ENCODE peak calls at places on chromosomes 1 and 21, in four cellular contexts. K is ovary, B is hepatocyte, A is Peyer's patch. U is an unnamed sample.

GRCh38 chr1:107767156-107767582 is 197.8 kb downstream of the VAV3 start:
- DNase-seq in K (no peak), B (peak; percentile 29), A (no peak), U (no peak)

GRCh38 chr1:61183471-61184034 is 101.2 kb downstream of the NFIA start:
- DNase-seq in K (peak; percentile 66), B (peak; percentile 49), A (no peak), U (no peak)

GRCh38 chr1:22328331-22329170 is 123.1 kb upstream of the ZBTB40 start:
- DNase-seq in K (peak; percentile 78), B (no peak), A (peak; percentile 22), U (no peak)

GRCh38 chr1:12542596-12543592 is 75.1 kb downstream of the DHRS3 start:
- DNase-seq in K (no peak), B (no peak), A (no peak), U (no peak)

GRCh38 chr1:210363119-210363518 is 34.4 kb downstream of the HHAT start:
- DNase-seq in K (peak; percentile 38), B (no peak), A (no peak), U (no peak)

GRCh38 chr1:23751050-23751814 is 8.0 kb downstream of the ELOA start:
- DNase-seq in K (no peak), B (peak; percentile 80), A (peak; percentile 66), U (no peak)

GRCh38 chr1:171501305-171502021 is 16.1 kb downstream of the PRRC2C start:
- DNase-seq in K (no peak), B (no peak), A (no peak), U (no peak)

GRCh38 chr1:108983114-108983513 is 19.8 kb upstream of the CLCC1 start:
- DNase-seq in K (no peak), B (no peak), A (no peak), U (no peak)

DNA sequence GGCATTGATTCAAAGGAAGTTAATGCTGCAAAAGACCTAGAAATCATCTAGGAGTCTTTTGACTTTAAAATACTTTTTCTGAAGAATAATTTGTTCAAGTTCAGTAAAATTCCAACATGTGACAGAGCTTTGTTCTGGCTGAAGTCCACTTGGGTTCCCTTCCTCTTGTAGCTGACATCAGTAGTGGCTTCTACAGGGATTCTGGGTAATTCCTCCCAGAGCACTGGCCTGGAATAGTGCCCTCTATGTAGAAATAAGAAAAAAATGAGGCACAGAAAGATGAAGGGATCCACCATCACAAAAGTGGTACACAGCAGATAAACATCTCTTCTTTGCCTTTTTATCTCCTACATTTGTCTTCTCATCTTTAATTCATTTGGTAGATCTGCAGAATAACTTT is 548.1 kb downstream of the LTN1 start:
- DNase-seq in K (no peak), B (no peak), A (no peak), U (no peak)
- TF ChIP-seq CTCF in K (no peak), B (no peak), A (no peak), U (no peak)

DNA sequence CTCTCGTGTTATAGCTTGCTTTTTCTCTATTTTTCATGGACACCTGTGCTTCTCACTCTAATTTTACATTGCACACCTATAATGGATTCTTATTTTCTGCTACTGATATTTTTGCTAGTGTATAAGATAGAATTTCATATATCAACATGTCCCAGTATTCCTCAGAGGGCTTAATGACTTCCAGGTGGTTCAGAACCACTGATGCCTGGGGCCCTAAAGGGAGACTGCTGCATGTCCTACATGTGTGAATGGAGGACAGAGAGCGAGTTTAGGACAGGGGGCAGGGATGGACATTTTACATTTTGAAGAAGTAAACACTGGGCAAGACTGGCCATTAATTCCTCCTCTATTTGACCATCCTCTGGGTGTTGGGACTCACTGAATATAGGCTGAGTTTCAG is 100.6 kb downstream of the DISC1 start:
- DNase-seq in K (no peak), B (no peak), A (no peak), U (no peak)
- H3K4me3 ChIP-seq in K (no peak overlapping the region), B (no peak overlapping the region), A (no peak overlapping the region), U (no peak overlapping the region)

DNA sequence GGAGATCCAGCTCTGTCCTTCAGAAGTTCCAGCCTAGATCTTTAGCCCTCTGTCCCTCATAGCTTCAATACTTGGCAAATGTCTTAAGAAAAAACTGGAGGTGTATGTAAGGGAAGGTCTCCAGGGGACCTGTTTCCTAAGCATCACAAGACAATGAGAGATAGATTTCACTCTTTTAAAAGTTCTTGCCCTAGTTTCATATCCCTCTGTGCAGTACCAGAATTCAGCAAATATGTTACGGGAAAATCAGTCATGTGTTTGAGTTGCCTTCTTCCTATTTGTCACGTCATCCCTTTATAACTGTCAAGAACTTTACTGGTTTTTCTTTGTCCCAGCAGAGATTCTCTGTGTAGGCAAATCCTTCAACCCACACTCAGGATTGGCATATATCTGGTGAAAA is 32.2 kb downstream of the DNASE2B start:
- DNase-seq in K (no peak), B (no peak), A (no peak), U (no peak)
- H3K27ac ChIP-seq in K (no peak overlapping the region), B (no peak overlapping the region), A (no peak overlapping the region), U (no peak overlapping the region)

GRCh38 chr1:201650608-201650933 is 111.6 kb downstream of the NAV1 start:
- DNase-seq in K (no peak), B (no peak), A (no peak), U (no peak)

GRCh38 chr1:201652180-201652579 is 113.3 kb downstream of the NAV1 start:
- DNase-seq in K (no peak), B (no peak), A (no peak), U (no peak)

GRCh38 chr1:201648911-201649775 is 110.2 kb downstream of the NAV1 start:
- DNase-seq in K (peak; percentile 67), B (peak; percentile 61), A (no peak), U (peak; percentile 26)

GRCh38 chr1:201648066-201648910 is 109.4 kb downstream of the NAV1 start:
- DNase-seq in K (peak; percentile 59), B (peak; percentile 77), A (no peak), U (peak; percentile 71)

DNA sequence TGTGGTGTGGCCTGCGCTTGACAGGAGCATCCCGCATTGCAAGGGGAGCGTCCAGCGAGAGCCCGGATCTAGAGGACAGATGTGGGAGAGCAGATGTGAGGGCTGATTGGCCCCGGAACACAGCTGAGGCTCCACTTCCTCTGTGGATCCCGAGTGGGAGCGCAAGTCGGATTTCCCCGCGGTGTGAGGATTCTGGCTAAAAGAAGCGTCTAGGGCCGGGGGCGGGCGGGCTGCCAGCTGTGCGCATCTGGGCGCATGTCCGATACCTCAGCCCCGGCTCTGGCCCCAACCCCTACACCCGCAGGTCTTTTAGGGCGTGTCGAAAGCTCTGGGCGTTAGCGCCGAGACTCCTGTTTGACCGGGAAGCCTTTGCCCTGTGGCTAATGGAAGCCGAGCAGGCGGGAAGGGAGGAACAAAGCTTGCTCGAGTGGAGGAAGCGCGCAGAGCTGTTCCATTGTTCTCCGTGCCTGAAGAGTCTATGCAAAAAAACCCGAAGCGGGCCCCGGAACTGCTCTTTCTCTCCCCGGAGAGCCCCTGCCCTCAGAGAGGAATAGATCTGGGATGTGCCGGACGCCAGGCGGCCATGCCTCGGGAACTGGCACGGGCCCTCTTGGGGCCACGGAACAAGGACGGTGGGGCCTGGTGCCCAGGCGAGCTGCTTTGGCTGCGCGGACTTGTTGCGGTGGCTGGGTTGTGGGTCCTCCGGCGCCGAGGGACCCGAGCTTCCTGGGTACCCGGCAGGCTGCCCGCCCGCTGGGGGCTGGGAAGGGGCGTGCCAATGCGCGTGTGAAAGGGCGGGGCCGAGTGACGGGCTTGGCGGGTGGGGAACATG is 111.1 kb downstream of the NAV1 start:
- DNase-seq in K (peak; percentile 84), B (peak; percentile 88), A (peak; percentile 83), U (peak; percentile 76)
- TF ChIP-seq CTCF in K (no peak), B (no peak), A (no peak), U (no peak)

GRCh38 chr21:44283953-44284352 is 1.7 kb upstream of the AIRE start:
- DNase-seq in K (no peak), B (no peak), A (no peak), U (peak; percentile 22)
- H3K4me3 ChIP-seq in K (no peak overlapping the region), B (no peak overlapping the region), A (no peak overlapping the region), U (no peak overlapping the region)

GRCh38 chr1:53047737-53048344 is 14.2 kb upstream of the PODN start:
- DNase-seq in K (no peak), B (no peak), A (no peak), U (no peak)
- H3K27ac ChIP-seq in K (no peak overlapping the region), B (no peak overlapping the region), A (no peak overlapping the region), U (no peak overlapping the region)

GRCh38 chr1:82778612-82779011 is 977.9 kb downstream of the ADGRL2 start:
- DNase-seq in K (no peak), B (peak; percentile 22), A (no peak), U (no peak)

GRCh38 chr1:82777240-82777639 is 976.5 kb downstream of the ADGRL2 start:
- DNase-seq in K (no peak), B (no peak), A (no peak), U (no peak)

DNA sequence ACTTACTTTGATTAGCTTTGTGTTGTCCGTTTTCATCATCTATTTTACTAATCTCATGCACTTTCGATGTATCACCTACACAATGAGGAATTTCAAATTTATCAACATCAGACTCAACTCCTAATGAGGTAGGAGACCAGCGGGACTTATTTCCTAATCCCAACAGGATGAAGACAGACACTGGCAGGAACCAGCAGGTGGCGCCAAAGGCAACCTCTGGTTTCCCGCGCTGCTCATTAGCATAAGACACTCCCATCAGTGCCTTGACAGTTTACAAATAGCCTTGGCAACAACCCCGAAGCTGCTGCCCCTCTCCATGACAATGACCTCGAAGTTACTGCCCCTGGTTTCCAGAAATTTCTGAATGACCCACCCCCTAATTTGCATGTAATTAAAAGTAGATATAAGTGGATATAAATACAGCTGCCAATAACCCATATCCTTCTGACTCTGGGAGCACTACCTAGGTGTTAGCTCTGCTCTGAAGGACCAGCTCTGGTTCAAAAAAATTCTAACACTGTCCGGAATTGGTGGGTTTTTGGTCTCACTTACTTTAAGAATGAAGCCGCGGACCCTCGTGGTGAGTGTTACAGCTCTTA is 974.8 kb downstream of the ADGRL2 start:
- DNase-seq in K (peak; percentile 29), B (peak; percentile 41), A (peak; percentile 46), U (no peak)
- TF ChIP-seq CTCF in K (no peak), B (peak; percentile 47), A (no peak), U (peak; percentile 14)

GRCh38 chr1:1212780-1213152 is 1.2 kb downstream of the TNFRSF4 start:
- DNase-seq in K (peak; percentile 40), B (no peak), A (peak; percentile 85), U (peak; percentile 57)
- H3K4me3 ChIP-seq in K (no peak overlapping the region), B (no peak overlapping the region), A (peak overlapping the region; percentile 33), U (peak overlapping the region; percentile 51)

GRCh38 chr1:29122662-29122986 is 1.1 kb downstream of the TMEM200B start:
- DNase-seq in K (peak; percentile 82), B (peak; percentile 74), A (peak; percentile 53), U (peak; percentile 79)

GRCh38 chr1:29121951-29122661 is 1.6 kb downstream of the TMEM200B start:
- DNase-seq in K (peak; percentile 80), B (peak; percentile 66), A (no peak), U (peak; percentile 39)

GRCh38 chr1:29120955-29121485 is 2.7 kb downstream of the TMEM200B start:
- DNase-seq in K (peak; percentile 79), B (peak; percentile 78), A (peak; percentile 71), U (peak; percentile 66)

GRCh38 chr1:29120367-29120766 is 3.3 kb downstream of the TMEM200B start:
- DNase-seq in K (no peak), B (no peak), A (no peak), U (no peak)

GRCh38 chr1:29121516-29121937 is 2.2 kb downstream of the TMEM200B start:
- DNase-seq in K (peak; percentile 74), B (peak; percentile 56), A (no peak), U (no peak)
- H3K27ac ChIP-seq in K (peak overlapping the region; percentile 91), B (peak overlapping the region; percentile 98), A (peak overlapping the region; percentile 68), U (peak overlapping the region; percentile 63)